ENCODE peak calls at places on chromosomes 2 and 18, in four cellular contexts. G is fibroblast of lung, K is mucosa of descending colon, E is sigmoid colon. O is an unnamed sample. For H3K4me1, the result is how much of the 10 kb centered on the place peaks cover.

GRCh38 chr2:170038734-170039133 is 139.2 kb upstream of the MYO3B start:
- DNase-seq in K (no peak), E (no peak), G (no peak), O (no peak)

GRCh38 chr18:32438173-32438572 is 32.5 kb downstream of the GAREM1 start:
- DNase-seq in E (no peak), G (no peak), K (no peak), O (no peak)

GRCh38 chr2:85888020-85888744 is 608 bp downstream of the ST3GAL5 start:
- DNase-seq in K (peak), G (no peak), E (peak), O (peak)

GRCh38 chr2:207165121-207166038 is at the start of gene KLF7:
- DNase-seq in E (peak), G (peak), K (peak), O (peak)

GRCh38 chr2:10558281-10559030 is 110.3 kb upstream of the ODC1 start:
- DNase-seq in K (no peak), G (no peak), E (no peak), O (no peak)

GRCh38 chr2:19547321-19547720 is 188.9 kb upstream of the OSR1 start:
- DNase-seq in G (no peak), E (no peak), K (no peak), O (no peak)

GRCh38 chr2:108403494-108403893 is 25.7 kb downstream of the SULT1C4 start:
- DNase-seq in G (peak), E (no peak), K (no peak), O (no peak)

GRCh38 chr2:155209696-155210449 is 511.4 kb downstream of the KCNJ3 start:
- DNase-seq in K (no peak), G (no peak), E (no peak), O (no peak)

GRCh38 chr2:58156780-58157179 is 84.3 kb downstream of the FANCL start:
- DNase-seq in K (no peak), E (no peak), G (no peak), O (no peak)

DNA sequence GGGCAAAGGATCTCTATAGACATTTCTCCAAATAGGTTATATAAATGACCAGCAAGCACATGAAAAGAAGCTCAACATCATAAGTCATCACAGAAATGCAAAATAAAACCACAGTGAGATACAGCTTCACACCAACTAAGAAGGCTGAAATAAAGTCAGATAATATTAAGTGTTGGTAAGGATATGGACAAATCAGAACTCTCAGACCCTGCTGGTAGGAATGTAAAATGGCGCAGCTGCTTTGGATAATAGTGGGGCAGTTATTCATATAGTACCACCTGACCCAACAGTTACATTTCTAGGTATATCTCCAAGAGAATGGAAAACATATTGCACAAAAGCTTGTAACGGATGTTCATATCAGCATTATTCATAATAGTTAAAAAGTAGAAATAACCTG is 14.0 kb downstream of the EPB41L5 start:
- DNase-seq in E (no peak), K (no peak), G (no peak), O (no peak)
- TF ChIP-seq CTCF in E (no peak), K (no peak), G (peak), O (peak)

GRCh38 chr18:55500316-55501086 is 87.5 kb downstream of the TCF4 start:
- DNase-seq in E (no peak), G (peak), K (no peak), O (no peak)
- H3K4me1 ChIP-seq in E (under half), G (under half), K (under half), O (under half)

GRCh38 chr2:185279999-185280398 is 458.6 kb upstream of the FSIP2 start:
- DNase-seq in E (no peak), G (peak), K (no peak), O (no peak)
- TF ChIP-seq CTCF in E (no peak), G (peak), K (no peak), O (no peak)

DNA sequence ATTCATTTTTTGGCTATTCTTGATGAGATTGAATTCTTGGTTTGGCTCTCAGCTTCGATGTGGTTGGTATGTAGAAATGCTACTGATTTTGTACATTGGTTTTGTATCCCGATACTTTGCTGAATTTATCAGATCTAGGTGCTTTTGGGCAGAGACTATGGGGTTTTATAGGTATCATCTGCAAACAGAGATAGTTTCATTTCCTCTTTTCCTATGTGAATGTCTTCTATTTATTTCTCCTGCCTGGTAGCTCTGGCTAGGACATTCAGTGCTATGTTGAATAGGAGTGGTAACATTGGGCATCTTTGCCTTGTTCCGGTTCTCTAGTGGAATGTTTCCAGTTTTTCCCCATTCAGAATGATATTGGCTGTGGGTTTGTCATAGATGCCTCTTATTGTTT is 5.5 kb upstream of the TACR1 start:
- DNase-seq in E (no peak), G (no peak), K (no peak), O (no peak)
- H3K4me1 ChIP-seq in E (under half), G (under half), K (under half), O (under half)

GRCh38 chr2:50143822-50144575 is 887.9 kb downstream of the NRXN1 start:
- DNase-seq in E (no peak), K (no peak), G (peak), O (no peak)
- TF ChIP-seq CTCF in E (peak), K (no peak), G (peak), O (peak)